ENCODE peak calls at places on chromosomes 11 and 22, in nine cellular contexts. I is GM12865, U is cardiac fibroblast, X is fibroblast of pulmonary artery, V is endothelial cell of umbilical vein, J is mammary epithelial cell, Y is sigmoid colon, Q is IMR-90, A is astrocyte of the spinal cord. R is an unnamed sample.

GRCh38 chr11:110901441-110901840 is 189.2 kb upstream of the ARHGAP20 start:
- DNase-seq in I (no peak), U (no peak), X (no peak), V (no peak), J (no peak), Y (no peak), Q (no peak), A (no peak), R (no peak)

GRCh38 chr11:1303196-1303821 is 6.1 kb downstream of the TOLLIP start:
- DNase-seq in I (no peak), U (peak; percentile 10), X (no peak), V (peak; percentile 17), J (peak; percentile 34), Y (no peak), Q (no peak), A (no peak), R (peak; percentile 25)

GRCh38 chr11:122085264-122085663 is 30.8 kb downstream of the BLID start:
- DNase-seq in I (no peak), U (peak; percentile 96), X (peak; percentile 92), V (peak; percentile 75), J (peak; percentile 75), Y (no peak), Q (peak; percentile 95), A (peak; percentile 94), R (peak; percentile 87)

GRCh38 chr11:32706985-32707736 is 87.3 kb downstream of the CCDC73 start:
- DNase-seq in I (peak; percentile 30), U (peak; percentile 80), X (peak; percentile 72), V (peak; percentile 10), J (peak; percentile 73), Y (no peak), Q (peak; percentile 82), A (peak; percentile 87), R (peak; percentile 47)

GRCh38 chr11:80239217-80239616 is 798.4 kb upstream of the TENM4 start:
- DNase-seq in I (no peak), U (no peak), X (no peak), V (no peak), J (no peak), Y (no peak), Q (no peak), A (no peak), R (no peak)

GRCh38 chr11:2440646-2441045 is 3.7 kb downstream of the TRPM5 start:
- DNase-seq in I (no peak), U (no peak), X (no peak), V (no peak), J (no peak), Y (no peak), Q (no peak), A (no peak), R (no peak)

GRCh38 chr11:23543651-23544216 is 683.5 kb upstream of the CCDC179 start:
- DNase-seq in I (no peak), U (no peak), X (no peak), V (peak; percentile 53), J (no peak), Y (no peak), Q (no peak), A (no peak), R (no peak)

GRCh38 chr11:10856689-10857603 is 907 bp downstream of the ZBED5 start:
- DNase-seq in I (peak; percentile 62), U (peak; percentile 47), X (peak; percentile 37), V (peak; percentile 52), J (peak; percentile 60), Y (peak; percentile 77), Q (peak; percentile 28), A (peak; percentile 25), R (no peak)

GRCh38 chr11:111303476-111303875 is 5.1 kb downstream of the POU2AF3 start:
- DNase-seq in I (no peak), U (no peak), X (no peak), V (no peak), J (peak; percentile 8), Y (no peak), Q (no peak), A (no peak), R (no peak)

GRCh38 chr11:117606211-117606610 is 190.8 kb downstream of the DSCAML1 start:
- DNase-seq in I (peak; percentile 73), U (no peak), X (no peak), V (no peak), J (no peak), Y (no peak), Q (no peak), A (no peak), R (no peak)

GRCh38 chr11:67278135-67278938 is 10.8 kb upstream of the ANKRD13D start:
- DNase-seq in I (no peak), U (no peak), X (no peak), V (no peak), J (no peak), Y (peak; percentile 67), Q (no peak), A (no peak), R (no peak)

GRCh38 chr11:63747006-63747405 is 21.6 kb downstream of the ZFTA start:
- DNase-seq in I (no peak), U (no peak), X (peak; percentile 36), V (no peak), J (no peak), Y (no peak), Q (peak; percentile 69), A (no peak), R (peak; percentile 89)

GRCh38 chr11:61032824-61033223 is 61.3 kb downstream of the CD6 start:
- DNase-seq in I (no peak), U (no peak), X (no peak), V (no peak), J (no peak), Y (peak; percentile 28), Q (no peak), A (no peak), R (no peak)

GRCh38 chr11:69356703-69357457 is 62.9 kb downstream of the MYEOV start:
- DNase-seq in I (no peak), U (peak; percentile 59), X (no peak), V (no peak), J (no peak), Y (no peak), Q (no peak), A (peak; percentile 32), R (no peak)

GRCh38 chr11:70606951-70607330 is 208.6 kb downstream of the CTTN start:
- DNase-seq in I (no peak), U (no peak), X (no peak), V (no peak), J (no peak), Y (no peak), Q (no peak), A (no peak), R (no peak)

GRCh38 chr22:19621372-19622060 is 92.8 kb upstream of the SEPTIN5 start:
- DNase-seq in I (no peak), U (no peak), X (no peak), V (peak; percentile 53), J (no peak), Y (no peak), Q (no peak), A (no peak), R (no peak)
- H3K4me3 ChIP-seq in I (no peak overlapping the region), U (no peak overlapping the region), X (no peak overlapping the region), V (no peak overlapping the region), J (no peak overlapping the region), Y (no peak overlapping the region), Q (no peak overlapping the region), A (no peak overlapping the region), R (no peak overlapping the region)

GRCh38 chr11:115334932-115335788 is 169.1 kb downstream of the CADM1 start:
- DNase-seq in I (peak; percentile 38), U (peak; percentile 58), X (peak; percentile 49), V (peak; percentile 41), J (peak; percentile 3), Y (no peak), Q (peak; percentile 52), A (peak; percentile 52), R (peak; percentile 2)
- TF ChIP-seq CTCF in I (peak; percentile 49), U (peak; percentile 64), X (peak; percentile 65), V (peak; percentile 33), J (peak; percentile 64), Y (peak; percentile 46), Q (peak; percentile 73), A (peak; percentile 67), R (peak; percentile 57)

GRCh38 chr11:17008099-17008498 is 6.1 kb downstream of the PLEKHA7 start:
- DNase-seq in I (no peak), U (no peak), X (no peak), V (no peak), J (no peak), Y (peak; percentile 42), Q (no peak), A (no peak), R (no peak)

GRCh38 chr11:17012179-17012578 is 2.0 kb downstream of the PLEKHA7 start:
- DNase-seq in I (no peak), U (no peak), X (no peak), V (no peak), J (no peak), Y (no peak), Q (no peak), A (no peak), R (no peak)

GRCh38 chr11:17012712-17013547 is 1.3 kb downstream of the PLEKHA7 start:
- DNase-seq in I (no peak), U (peak; percentile 96), X (peak; percentile 35), V (peak; percentile 50), J (peak; percentile 81), Y (peak; percentile 74), Q (peak; percentile 52), A (peak; percentile 85), R (peak; percentile 51)

GRCh38 chr11:17013548-17014320 is 480 bp downstream of the PLEKHA7 start:
- DNase-seq in I (no peak), U (no peak), X (no peak), V (no peak), J (no peak), Y (peak; percentile 62), Q (no peak), A (no peak), R (peak; percentile 16)

GRCh38 chr11:17010851-17011420 is 3.3 kb downstream of the PLEKHA7 start:
- DNase-seq in I (no peak), U (no peak), X (no peak), V (no peak), J (no peak), Y (peak; percentile 54), Q (no peak), A (no peak), R (no peak)
- H3K4me3 ChIP-seq in I (no peak overlapping the region), U (no peak overlapping the region), X (no peak overlapping the region), V (no peak overlapping the region), J (no peak overlapping the region), Y (no peak overlapping the region), Q (no peak overlapping the region), A (no peak overlapping the region), R (no peak overlapping the region)

DNA sequence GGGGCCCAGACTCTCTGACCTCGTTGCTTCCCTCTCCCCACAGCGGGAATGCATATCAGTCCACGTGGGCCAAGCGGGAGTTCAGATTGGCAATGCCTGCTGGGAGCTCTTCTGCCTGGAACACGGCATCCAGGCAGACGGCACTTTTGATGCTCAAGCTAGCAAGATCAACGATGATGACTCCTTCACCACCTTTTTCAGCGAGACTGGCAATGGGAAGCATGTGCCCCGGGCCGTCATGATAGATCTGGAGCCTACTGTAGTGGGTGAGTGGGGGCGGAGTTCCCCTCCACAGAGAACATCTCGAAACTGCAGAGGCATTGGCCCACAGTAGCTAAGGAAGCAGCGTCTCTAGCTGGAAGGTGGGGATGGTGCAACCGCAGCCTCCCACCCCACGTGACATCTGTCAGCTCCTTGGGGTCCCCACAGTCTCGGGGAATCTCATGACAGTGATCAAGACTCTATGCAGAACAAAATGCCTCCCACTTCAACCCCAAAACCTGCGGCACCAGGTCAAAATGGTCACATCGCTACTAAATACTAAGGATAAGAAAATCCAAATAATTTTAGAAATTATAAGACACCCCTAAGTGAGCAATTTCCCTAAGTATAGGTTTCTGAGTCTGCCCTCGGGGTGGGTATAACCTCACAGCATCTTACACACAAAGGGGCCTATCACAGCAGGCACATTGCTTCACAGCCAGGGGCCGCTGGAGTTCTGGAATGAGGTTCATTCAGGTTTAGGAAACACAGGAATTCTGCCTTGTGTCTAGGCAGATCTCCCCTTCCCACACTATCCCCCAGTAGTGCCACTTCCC is 11.0 kb downstream of the TUBA8 start:
- DNase-seq in I (no peak), U (no peak), X (no peak), V (peak; percentile 7), J (no peak), Y (no peak), Q (no peak), A (no peak), R (no peak)
- TF ChIP-seq CTCF in I (no peak), U (peak; percentile 2), X (peak; percentile 7), V (peak; percentile 17), J (no peak), Y (no peak), Q (no peak), A (no peak), R (no peak)

R was measured in foreskin fibroblast.